ENCODE peak calls at places on chromosomes 7 and 10, in four cellular contexts. Q, R, H and C are unnamed samples.

GRCh38 chr10:17504547-17505245 is 50.3 kb upstream of the ST8SIA6 start:
- DNase-seq in R (no peak), H (no peak), Q (no peak), C (no peak)

GRCh38 chr10:21507066-21507669 is 18.3 kb downstream of the SKIDA1 start:
- DNase-seq in Q (no peak), H (no peak), R (no peak), C (no peak)

GRCh38 chr7:39703143-39703542 is 79.8 kb downstream of the RALA start:
- DNase-seq in R (no peak), Q (no peak), H (no peak), C (no peak)

GRCh38 chr10:78035933-78036583 is 2.4 kb downstream of the RPS24 start:
- DNase-seq in Q (no peak), H (no peak), R (no peak), C (no peak)

GRCh38 chr7:55469271-55469681 is 103.0 kb downstream of the VOPP1 start:
- DNase-seq in R (no peak), H (no peak), Q (no peak), C (peak)

GRCh38 chr7:30888783-30889182 is 22.9 kb upstream of the AQP1 start:
- DNase-seq in R (no peak), H (peak), Q (no peak), C (no peak)

GRCh38 chr7:68542831-68543230 is 1055.4 kb upstream of the AUTS2 start:
- DNase-seq in Q (no peak), H (no peak), R (no peak), C (no peak)

GRCh38 chr7:87566311-87566710 is 34.4 kb downstream of the ABCB1 start:
- DNase-seq in H (no peak), Q (no peak), R (no peak), C (no peak)

GRCh38 chr7:130486114-130486962 is 5.5 kb upstream of the MEST start:
- DNase-seq in Q (peak), R (peak), H (peak), C (peak)

GRCh38 chr7:123712619-123713018 is 36.2 kb downstream of the WASL start:
- DNase-seq in Q (no peak), R (no peak), H (no peak), C (no peak)

GRCh38 chr7:132055331-132056120 is 499.1 kb upstream of the PODXL start:
- DNase-seq in R (no peak), Q (no peak), H (no peak), C (no peak)

GRCh38 chr7:151415375-151416112 is 5.7 kb upstream of the WDR86 start:
- DNase-seq in R (no peak), Q (no peak), H (no peak), C (no peak)

GRCh38 chr10:17682236-17682946 is 38.4 kb downstream of the STAM start:
- DNase-seq in R (no peak), Q (no peak), H (no peak), C (no peak)

GRCh38 chr10:31612082-31612481 is 293.1 kb downstream of the ZEB1 start:
- DNase-seq in H (no peak), Q (no peak), R (no peak), C (no peak)

GRCh38 chr7:2691223-2691818 is 3.3 kb downstream of the AMZ1 start:
- DNase-seq in Q (no peak), R (no peak), H (no peak), C (no peak)

GRCh38 chr7:33591481-33591880 is 313.9 kb upstream of the BMPER start:
- DNase-seq in H (no peak), R (no peak), Q (no peak), C (no peak)

GRCh38 chr10:58608356-58608755 is 95.7 kb downstream of the BICC1 start:
- DNase-seq in H (no peak), Q (no peak), R (no peak), C (no peak)

GRCh38 chr10:118237930-118238329 is 104.2 kb downstream of the FAM204A start:
- DNase-seq in H (no peak), R (no peak), Q (no peak), C (no peak)

GRCh38 chr10:49417311-49418052 is 21.6 kb upstream of the DRGX start:
- DNase-seq in R (no peak), Q (no peak), H (no peak), C (no peak)

GRCh38 chr7:82036146-82036886 is 266.5 kb upstream of the HGF start:
- DNase-seq in H (no peak), Q (no peak), R (no peak), C (no peak)

GRCh38 chr10:77506517-77506916 is 131.1 kb downstream of the KCNMA1 start:
- DNase-seq in H (no peak), R (no peak), Q (no peak), C (no peak)

GRCh38 chr10:97937054-97937453 is 87.4 kb downstream of the GOLGA7B start:
- DNase-seq in H (no peak), Q (no peak), R (no peak), C (no peak)

GRCh38 chr7:110921478-110922210 is 169.3 kb upstream of the LRRN3 start:
- DNase-seq in R (no peak), Q (no peak), H (no peak), C (no peak)

GRCh38 chr7:140623995-140624902 is 16.4 kb downstream of the DENND2A start:
- DNase-seq in Q (no peak), H (no peak), R (no peak), C (no peak)

GRCh38 chr10:116164291-116164690 is 108.7 kb downstream of the GFRA1 start:
- DNase-seq in R (no peak), Q (no peak), H (no peak), C (no peak)

GRCh38 chr7:35258125-35258890 is 4.4 kb upstream of the TBX20 start:
- DNase-seq in Q (no peak), H (no peak), R (no peak), C (no peak)